ENCODE peak calls at places on chromosome 4, in four cellular contexts. D is CD8-positive, alpha-beta T cell; L is upper lobe of right lung; Z is adipocyte. E is an unnamed sample.

GRCh38 chr4:81723927-81724587 is 252.3 kb upstream of the RASGEF1B start:
- DNase-seq in D (peak; percentile 29), L (no peak), Z (no peak), E (no peak)

GRCh38 chr4:173367946-173368345 is 2.8 kb upstream of the SAP30 start:
- DNase-seq in D (no peak), L (no peak), Z (peak; percentile 7), E (no peak)

GRCh38 chr4:47002593-47002992 is 9.2 kb upstream of the GABRA4 start:
- DNase-seq in D (no peak), L (no peak), Z (peak; percentile 61), E (no peak)

GRCh38 chr4:3403104-3403906 is 38.5 kb upstream of the HGFAC start:
- DNase-seq in D (no peak), L (no peak), Z (no peak), E (no peak)

GRCh38 chr4:172683016-172683415 is 485.6 kb upstream of the GALNT7 start:
- DNase-seq in D (no peak), L (no peak), Z (peak; percentile 54), E (no peak)

GRCh38 chr4:147617841-147618421 is 734 bp downstream of the TMEM184C start:
- DNase-seq in D (no peak), L (no peak), Z (no peak), E (no peak)

GRCh38 chr4:94486372-94486801 is 34.6 kb downstream of the PDLIM5 start:
- DNase-seq in D (no peak), L (no peak), Z (no peak), E (no peak)

GRCh38 chr4:172997217-172997609 is 171.4 kb upstream of the GALNT7 start:
- DNase-seq in D (no peak), L (no peak), Z (no peak), E (no peak)

DNA sequence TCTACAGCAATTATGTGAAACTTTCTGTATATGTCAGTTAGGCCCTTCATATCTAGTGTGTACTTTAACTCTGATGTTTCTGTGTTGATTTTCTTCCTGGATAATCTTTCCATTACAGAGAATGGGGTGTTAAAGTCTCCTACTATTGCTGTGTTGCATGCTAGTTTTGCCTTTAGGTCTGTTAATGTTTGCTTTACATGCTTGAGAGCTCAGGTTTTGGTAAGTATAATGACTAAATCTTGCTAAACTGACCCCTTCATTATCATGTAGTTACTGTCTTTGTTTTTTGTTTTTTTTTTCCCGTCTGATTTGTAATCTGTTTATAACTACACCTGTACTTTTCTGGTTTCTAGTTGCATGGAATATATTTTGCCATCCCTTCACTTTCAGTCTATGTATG is 63.6 kb upstream of the UGT2B15 start:
- DNase-seq in D (no peak), L (no peak), Z (no peak), E (no peak)
- H3K27me3 ChIP-seq in D (no peaks in the 10 kb centered on the region), L (no peaks in the 10 kb centered on the region), Z (no peaks in the 10 kb centered on the region), E (no peaks in the 10 kb centered on the region)

GRCh38 chr4:1419708-1420107 is 13.5 kb upstream of the NKX1-1 start:
- DNase-seq in D (no peak), L (peak; percentile 27), Z (no peak), E (no peak)
- H3K27me3 ChIP-seq in D (no peaks in the 10 kb centered on the region), L (peaks cover 40% of the 10 kb centered on the region), Z (peaks cover 38% of the 10 kb centered on the region), E (no peaks in the 10 kb centered on the region)

DNA sequence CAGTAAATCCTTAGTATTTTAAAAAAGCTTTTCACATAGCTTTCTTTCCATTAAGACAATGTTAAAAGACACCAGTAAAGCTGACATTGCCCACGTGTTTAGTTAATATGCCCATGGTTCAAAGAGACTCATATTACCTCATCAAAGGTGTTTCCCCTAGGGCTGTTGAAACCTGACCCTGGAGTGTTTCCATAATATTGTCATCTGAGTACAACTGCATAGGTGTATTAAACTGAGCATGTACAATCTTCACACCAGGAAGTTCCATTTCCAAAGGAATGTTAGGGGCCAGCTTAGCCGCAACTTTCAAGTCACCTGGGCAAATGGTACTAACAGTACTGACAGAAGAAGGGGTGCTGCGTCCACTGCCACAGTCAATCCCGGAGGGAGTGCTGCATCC is 27.1 kb downstream of the PDLIM3 start:
- DNase-seq in D (no peak), L (no peak), Z (no peak), E (no peak)
- H3K27me3 ChIP-seq in D (peaks cover 5% of the 10 kb centered on the region), L (no peaks in the 10 kb centered on the region), Z (no peaks in the 10 kb centered on the region), E (no peaks in the 10 kb centered on the region)

GRCh38 chr4:1407657-1408333 is 1.6 kb upstream of the NKX1-1 start:
- DNase-seq in D (no peak), L (peak; percentile 36), Z (no peak), E (no peak)
- H3K27me3 ChIP-seq in D (peaks cover 18% of the 10 kb centered on the region), L (peaks cover 95% of the 10 kb centered on the region), Z (peaks cover 55% of the 10 kb centered on the region), E (no peaks in the 10 kb centered on the region)